ENCODE peak calls at places on chromosomes 6 and 20, in seven cellular contexts. V is AG09319; O is NCI-H1417; U is NCI-H2171 treated with DMSO at 0.1 percent for 48 hours; M is lung; X is stimulated activated naive CD8-positive, alpha-beta T cell treated with anti-CD3 and anti-CD28 coated beads, Interleukin-15, amount 100 ng/mL, for 72 hours; R is cardiac muscle cell. C is an unnamed sample.

GRCh38 chr6:64896939-64897338 is 810.1 kb downstream of the EYS start:
- DNase-seq in V (no peak), O (no peak), U (no peak), M (no peak), X (no peak), R (no peak), C (no peak)

GRCh38 chr20:22533823-22534751 is 50.3 kb downstream of the FOXA2 start:
- DNase-seq in V (no peak), O (no peak), U (no peak), M (no peak), X (no peak), R (no peak), C (no peak)

GRCh38 chr6:9914951-9915350 is 499.9 kb downstream of the TFAP2A start:
- DNase-seq in V (no peak), O (no peak), U (no peak), M (no peak), X (no peak), R (no peak), C (no peak)

GRCh38 chr6:170485159-170485558 is 67.9 kb downstream of the PSMB1 start:
- DNase-seq in V (peak), O (no peak), U (no peak), M (no peak), X (no peak), R (peak), C (no peak)

GRCh38 chr6:139981810-139982550 is 607.5 kb upstream of the CITED2 start:
- DNase-seq in V (no peak), O (peak), U (peak), M (no peak), X (no peak), R (peak), C (no peak)

GRCh38 chr6:70033781-70034180 is 167.4 kb downstream of the COL19A1 start:
- DNase-seq in V (no peak), O (no peak), U (no peak), M (no peak), X (no peak), R (no peak), C (no peak)

GRCh38 chr6:149234051-149234962 is 83.2 kb upstream of the TAB2 start:
- DNase-seq in V (no peak), O (peak), U (no peak), M (no peak), X (peak), R (no peak), C (peak)

GRCh38 chr20:61803416-61803902 is 262.2 kb downstream of the TAF4 start:
- DNase-seq in V (no peak), O (no peak), U (no peak), M (no peak), X (no peak), R (no peak), C (no peak)

GRCh38 chr6:73929421-73929820 is 233.4 kb downstream of the CD109 start:
- DNase-seq in V (no peak), O (no peak), U (no peak), M (no peak), X (no peak), R (no peak), C (no peak)

GRCh38 chr6:170434114-170434820 is 118.8 kb downstream of the PSMB1 start:
- DNase-seq in V (no peak), O (no peak), U (no peak), M (no peak), X (no peak), R (peak), C (no peak)

GRCh38 chr6:169640983-169641382 is 60.8 kb downstream of the WDR27 start:
- DNase-seq in V (no peak), O (no peak), U (no peak), M (no peak), X (no peak), R (no peak), C (no peak)

GRCh38 chr6:70124882-70125535 is 177.9 kb downstream of the COL9A1 start:
- DNase-seq in V (no peak), O (no peak), U (no peak), M (no peak), X (no peak), R (no peak), C (no peak)

GRCh38 chr6:7628915-7629314 is 38.9 kb downstream of the SNRNP48 start:
- DNase-seq in V (no peak), O (no peak), U (no peak), M (no peak), X (no peak), R (no peak), C (no peak)

GRCh38 chr20:63394069-63394468 is 32.9 kb upstream of the CHRNA4 start:
- DNase-seq in V (no peak), O (no peak), U (peak), M (no peak), X (no peak), R (no peak), C (peak)